ENCODE peak calls at places on chromosomes 7 and 10, in seven cellular contexts. One of them, this sample, is unnamed.

GRCh38 chr7:100568936-100569844 is 4.5 kb downstream of the SAP25 start:
- DNase-seq in left ventricle myocardium inferior: no peak
- DNase-seq in heart right ventricle: peak; percentile 40
- DNase-seq in uterus: peak; percentile 58
- DNase-seq in spleen: peak; percentile 88
- DNase-seq in MM.1S: no peak
- DNase-seq in tibial nerve: peak; percentile 55
- DNase-seq in this sample: peak; percentile 77

GRCh38 chr10:23912884-23913401 is 296.0 kb upstream of the KIAA1217 start:
- DNase-seq in left ventricle myocardium inferior: no peak
- DNase-seq in heart right ventricle: no peak
- DNase-seq in uterus: no peak
- DNase-seq in spleen: no peak
- DNase-seq in MM.1S: no peak
- DNase-seq in tibial nerve: no peak
- DNase-seq in this sample: no peak

GRCh38 chr7:26328498-26329390 is 37.1 kb downstream of the SNX10 start:
- DNase-seq in left ventricle myocardium inferior: no peak
- DNase-seq in heart right ventricle: no peak
- DNase-seq in uterus: no peak
- DNase-seq in spleen: no peak
- DNase-seq in MM.1S: no peak
- DNase-seq in tibial nerve: no peak
- DNase-seq in this sample: no peak

GRCh38 chr7:142478479-142479220 is 220.8 kb upstream of the PRSS58 start:
- DNase-seq in left ventricle myocardium inferior: no peak
- DNase-seq in heart right ventricle: no peak
- DNase-seq in uterus: no peak
- DNase-seq in spleen: no peak
- DNase-seq in MM.1S: peak; percentile 76
- DNase-seq in tibial nerve: peak; percentile 36
- DNase-seq in this sample: no peak

GRCh38 chr10:133278577-133279265 is 2.1 kb upstream of the ADAM8 start:
- DNase-seq in left ventricle myocardium inferior: peak; percentile 56
- DNase-seq in heart right ventricle: peak; percentile 21
- DNase-seq in uterus: no peak
- DNase-seq in spleen: peak; percentile 96
- DNase-seq in MM.1S: peak; percentile 91
- DNase-seq in tibial nerve: no peak
- DNase-seq in this sample: no peak

GRCh38 chr7:66442385-66442784 is 186.3 kb upstream of the KCTD7 start:
- DNase-seq in left ventricle myocardium inferior: no peak
- DNase-seq in heart right ventricle: no peak
- DNase-seq in uterus: no peak
- DNase-seq in spleen: no peak
- DNase-seq in MM.1S: no peak
- DNase-seq in tibial nerve: no peak
- DNase-seq in this sample: no peak

GRCh38 chr10:42939237-42939636 is 137.6 kb upstream of the RET start:
- DNase-seq in left ventricle myocardium inferior: no peak
- DNase-seq in heart right ventricle: no peak
- DNase-seq in uterus: no peak
- DNase-seq in spleen: peak; percentile 58
- DNase-seq in MM.1S: no peak
- DNase-seq in tibial nerve: no peak
- DNase-seq in this sample: no peak

GRCh38 chr7:123398931-123399330 is 135.5 kb downstream of the IQUB start:
- DNase-seq in left ventricle myocardium inferior: no peak
- DNase-seq in heart right ventricle: no peak
- DNase-seq in uterus: no peak
- DNase-seq in spleen: no peak
- DNase-seq in MM.1S: no peak
- DNase-seq in tibial nerve: no peak
- DNase-seq in this sample: no peak

GRCh38 chr10:100972115-100972903 is 3.0 kb downstream of the SEMA4G start:
- DNase-seq in left ventricle myocardium inferior: no peak
- DNase-seq in heart right ventricle: no peak
- DNase-seq in uterus: no peak
- DNase-seq in spleen: peak; percentile 50
- DNase-seq in MM.1S: no peak
- DNase-seq in tibial nerve: no peak
- DNase-seq in this sample: no peak

GRCh38 chr10:124739119-124739921 is 4.9 kb downstream of the FAM53B start:
- DNase-seq in left ventricle myocardium inferior: no peak
- DNase-seq in heart right ventricle: no peak
- DNase-seq in uterus: no peak
- DNase-seq in spleen: no peak
- DNase-seq in MM.1S: no peak
- DNase-seq in tibial nerve: peak; percentile 7
- DNase-seq in this sample: no peak

GRCh38 chr10:43969506-43969905 is 320.8 kb upstream of the ZNF32 start:
- DNase-seq in left ventricle myocardium inferior: no peak
- DNase-seq in heart right ventricle: no peak
- DNase-seq in uterus: no peak
- DNase-seq in spleen: peak; percentile 63
- DNase-seq in MM.1S: no peak
- DNase-seq in tibial nerve: no peak
- DNase-seq in this sample: no peak

GRCh38 chr7:5354460-5355279 is 69.0 kb downstream of the TNRC18 start:
- DNase-seq in left ventricle myocardium inferior: peak; percentile 73
- DNase-seq in heart right ventricle: peak; percentile 82
- DNase-seq in uterus: peak; percentile 71
- DNase-seq in spleen: no peak
- DNase-seq in MM.1S: peak; percentile 21
- DNase-seq in tibial nerve: no peak
- DNase-seq in this sample: peak; percentile 57

GRCh38 chr7:68146970-68147369 is 1150.3 kb downstream of the TYW1 start:
- DNase-seq in left ventricle myocardium inferior: no peak
- DNase-seq in heart right ventricle: no peak
- DNase-seq in uterus: no peak
- DNase-seq in spleen: no peak
- DNase-seq in MM.1S: no peak
- DNase-seq in tibial nerve: no peak
- DNase-seq in this sample: no peak

GRCh38 chr10:130928306-130928705 is 383.2 kb downstream of the TCERG1L start:
- DNase-seq in left ventricle myocardium inferior: no peak
- DNase-seq in heart right ventricle: no peak
- DNase-seq in uterus: no peak
- DNase-seq in spleen: no peak
- DNase-seq in MM.1S: no peak
- DNase-seq in tibial nerve: no peak
- DNase-seq in this sample: no peak

GRCh38 chr7:51186531-51186930 is 130.1 kb downstream of the COBL start:
- DNase-seq in left ventricle myocardium inferior: peak; percentile 44
- DNase-seq in heart right ventricle: peak; percentile 43
- DNase-seq in uterus: no peak
- DNase-seq in spleen: peak; percentile 35
- DNase-seq in MM.1S: no peak
- DNase-seq in tibial nerve: no peak
- DNase-seq in this sample: no peak

GRCh38 chr7:38756521-38756920 is 125.3 kb upstream of the AMPH start:
- DNase-seq in left ventricle myocardium inferior: no peak
- DNase-seq in heart right ventricle: no peak
- DNase-seq in uterus: no peak
- DNase-seq in spleen: no peak
- DNase-seq in MM.1S: no peak
- DNase-seq in tibial nerve: no peak
- DNase-seq in this sample: no peak

GRCh38 chr7:129825554-129826267 is 127.0 kb downstream of the UBE2H start:
- DNase-seq in left ventricle myocardium inferior: peak; percentile 89
- DNase-seq in heart right ventricle: peak; percentile 85
- DNase-seq in uterus: peak; percentile 88
- DNase-seq in spleen: peak; percentile 99
- DNase-seq in MM.1S: peak; percentile 90
- DNase-seq in tibial nerve: peak; percentile 84
- DNase-seq in this sample: peak; percentile 89

GRCh38 chr10:79386637-79387465 is 39.6 kb downstream of the PPIF start:
- DNase-seq in left ventricle myocardium inferior: peak; percentile 11
- DNase-seq in heart right ventricle: no peak
- DNase-seq in uterus: peak; percentile 45
- DNase-seq in spleen: peak; percentile 69
- DNase-seq in MM.1S: no peak
- DNase-seq in tibial nerve: peak; percentile 5
- DNase-seq in this sample: no peak

GRCh38 chr10:94546616-94547175 is 1.1 kb downstream of the HELLS start:
- DNase-seq in left ventricle myocardium inferior: no peak
- DNase-seq in heart right ventricle: no peak
- DNase-seq in uterus: no peak
- DNase-seq in spleen: no peak
- DNase-seq in MM.1S: peak; percentile 24
- DNase-seq in tibial nerve: no peak
- DNase-seq in this sample: no peak

GRCh38 chr10:55305281-55305680 is 504.2 kb upstream of the PCDH15 start:
- DNase-seq in left ventricle myocardium inferior: no peak
- DNase-seq in heart right ventricle: no peak
- DNase-seq in uterus: no peak
- DNase-seq in spleen: no peak
- DNase-seq in MM.1S: no peak
- DNase-seq in tibial nerve: no peak
- DNase-seq in this sample: no peak

GRCh38 chr10:75405201-75406143 is 3.9 kb upstream of the ZNF503 start:
- DNase-seq in left ventricle myocardium inferior: no peak
- DNase-seq in heart right ventricle: no peak
- DNase-seq in uterus: peak; percentile 58
- DNase-seq in spleen: no peak
- DNase-seq in MM.1S: no peak
- DNase-seq in tibial nerve: no peak
- DNase-seq in this sample: peak; percentile 56

GRCh38 chr10:31594331-31594880 is 275.4 kb downstream of the ZEB1 start:
- DNase-seq in left ventricle myocardium inferior: no peak
- DNase-seq in heart right ventricle: no peak
- DNase-seq in uterus: no peak
- DNase-seq in spleen: no peak
- DNase-seq in MM.1S: no peak
- DNase-seq in tibial nerve: no peak
- DNase-seq in this sample: no peak
- H3K4me3 ChIP-seq in left ventricle myocardium inferior: no peak overlapping the region
- H3K4me3 ChIP-seq in heart right ventricle: no peak overlapping the region
- H3K4me3 ChIP-seq in uterus: no peak overlapping the region
- H3K4me3 ChIP-seq in spleen: no peak overlapping the region
- H3K4me3 ChIP-seq in MM.1S: no peak overlapping the region
- H3K4me3 ChIP-seq in tibial nerve: no peak overlapping the region
- H3K4me3 ChIP-seq in this sample: no peak overlapping the region

DNA sequence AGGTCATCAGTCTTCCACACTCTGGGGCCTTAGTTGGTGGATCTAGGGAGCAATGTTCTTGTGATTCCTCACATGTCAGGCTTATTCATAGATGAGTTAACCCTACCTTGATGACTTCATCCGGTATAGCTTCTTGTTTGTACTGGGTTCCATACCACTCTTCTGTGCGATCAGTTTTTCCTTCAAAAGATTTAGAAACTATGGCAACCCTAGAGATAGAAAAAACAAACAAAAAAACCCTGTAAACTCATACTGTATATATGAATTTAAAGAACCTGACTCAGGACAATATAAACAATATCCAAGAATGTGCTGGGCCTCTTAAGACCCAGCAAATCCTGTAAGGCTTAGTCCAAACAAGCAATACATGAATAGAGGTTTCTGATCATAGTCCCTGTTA is 83.5 kb downstream of the IDE start:
- DNase-seq in left ventricle myocardium inferior: no peak
- DNase-seq in heart right ventricle: no peak
- DNase-seq in uterus: no peak
- DNase-seq in spleen: no peak
- DNase-seq in MM.1S: no peak
- DNase-seq in tibial nerve: no peak
- DNase-seq in this sample: no peak
- H3K36me3 ChIP-seq in left ventricle myocardium inferior: peaks cover 67% of the 10 kb centered on the region
- H3K36me3 ChIP-seq in heart right ventricle: peaks cover 39% of the 10 kb centered on the region
- H3K36me3 ChIP-seq in uterus: no peaks in the 10 kb centered on the region
- H3K36me3 ChIP-seq in spleen: peaks cover 98% of the 10 kb centered on the region
- H3K36me3 ChIP-seq in MM.1S: no peaks in the 10 kb centered on the region
- H3K36me3 ChIP-seq in tibial nerve: peaks cover 19% of the 10 kb centered on the region
- H3K36me3 ChIP-seq in this sample: no peaks in the 10 kb centered on the region

GRCh38 chr10:113709221-113709838 is 29.6 kb downstream of the CASP7 start:
- DNase-seq in left ventricle myocardium inferior: no peak
- DNase-seq in heart right ventricle: no peak
- DNase-seq in uterus: no peak
- DNase-seq in spleen: no peak
- DNase-seq in MM.1S: no peak
- DNase-seq in tibial nerve: no peak
- DNase-seq in this sample: no peak
- H3K4me3 ChIP-seq in left ventricle myocardium inferior: no peak overlapping the region
- H3K4me3 ChIP-seq in heart right ventricle: no peak overlapping the region
- H3K4me3 ChIP-seq in uterus: no peak overlapping the region
- H3K4me3 ChIP-seq in spleen: no peak overlapping the region
- H3K4me3 ChIP-seq in MM.1S: no peak overlapping the region
- H3K4me3 ChIP-seq in tibial nerve: no peak overlapping the region
- H3K4me3 ChIP-seq in this sample: no peak overlapping the region

DNA sequence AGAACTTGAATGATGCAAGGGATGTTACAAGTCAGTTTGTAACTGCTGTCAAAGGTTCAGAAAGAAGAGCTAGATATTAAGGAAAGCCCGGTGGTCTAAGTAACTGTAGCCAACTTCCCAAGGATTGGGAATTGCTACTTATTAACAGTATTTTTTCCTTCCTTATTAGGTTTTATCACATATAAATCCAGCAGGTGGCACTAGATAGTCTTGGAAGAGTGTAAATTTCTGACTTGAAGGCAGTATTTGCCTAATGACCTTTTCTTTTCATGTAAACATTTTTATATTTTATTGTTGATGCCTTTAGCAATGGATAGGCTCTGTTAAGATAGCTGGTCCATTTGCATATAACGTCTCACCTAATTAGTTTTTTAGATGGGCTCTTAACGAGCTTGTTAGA is 51.2 kb downstream of the ANLN start:
- DNase-seq in left ventricle myocardium inferior: no peak
- DNase-seq in heart right ventricle: no peak
- DNase-seq in uterus: no peak
- DNase-seq in spleen: no peak
- DNase-seq in MM.1S: no peak
- DNase-seq in tibial nerve: no peak
- DNase-seq in this sample: no peak
- H3K36me3 ChIP-seq in left ventricle myocardium inferior: no peaks in the 10 kb centered on the region
- H3K36me3 ChIP-seq in heart right ventricle: no peaks in the 10 kb centered on the region
- H3K36me3 ChIP-seq in uterus: no peaks in the 10 kb centered on the region
- H3K36me3 ChIP-seq in spleen: peaks cover 39% of the 10 kb centered on the region
- H3K36me3 ChIP-seq in MM.1S: peaks cover 4% of the 10 kb centered on the region
- H3K36me3 ChIP-seq in tibial nerve: no peaks in the 10 kb centered on the region
- H3K36me3 ChIP-seq in this sample: no peaks in the 10 kb centered on the region

DNA sequence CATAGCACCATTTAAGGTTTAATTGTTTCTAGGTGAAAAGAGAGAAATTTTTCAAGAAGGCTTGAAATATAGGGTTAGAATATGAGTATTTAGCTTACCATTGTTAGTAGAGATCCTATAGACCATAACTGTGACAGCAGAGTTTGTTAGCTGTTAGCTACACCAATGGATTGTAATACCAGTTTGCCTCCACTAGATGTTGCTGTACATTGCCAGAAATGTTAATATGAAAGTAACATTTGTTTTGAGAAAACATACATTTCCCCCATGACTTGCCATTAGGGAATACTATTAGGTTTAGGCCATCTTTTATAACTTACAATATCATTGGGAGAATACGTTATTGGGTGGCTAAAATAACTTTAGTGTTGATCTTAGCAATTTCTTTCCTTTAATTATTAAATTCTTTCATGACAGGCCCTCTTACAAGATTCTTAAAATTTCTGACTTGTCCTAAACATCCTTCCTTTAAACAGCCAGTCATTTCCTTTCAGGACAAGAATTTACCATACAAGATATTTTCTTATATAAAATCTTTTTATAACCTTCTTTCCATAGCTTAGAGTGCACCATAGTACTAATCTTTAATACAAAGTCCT is 39.5 kb downstream of the ZNF117 start:
- DNase-seq in left ventricle myocardium inferior: no peak
- DNase-seq in heart right ventricle: no peak
- DNase-seq in uterus: no peak
- DNase-seq in spleen: no peak
- DNase-seq in MM.1S: peak; percentile 54
- DNase-seq in tibial nerve: peak; percentile 56
- DNase-seq in this sample: no peak
- H3K4me3 ChIP-seq in left ventricle myocardium inferior: no peak overlapping the region
- H3K4me3 ChIP-seq in heart right ventricle: no peak overlapping the region
- H3K4me3 ChIP-seq in uterus: no peak overlapping the region
- H3K4me3 ChIP-seq in spleen: no peak overlapping the region
- H3K4me3 ChIP-seq in MM.1S: no peak overlapping the region
- H3K4me3 ChIP-seq in tibial nerve: no peak overlapping the region
- H3K4me3 ChIP-seq in this sample: no peak overlapping the region